ENCODE peak calls at places on chromosomes 16 and 17, in seven cellular contexts. One of them, this sample, is unnamed.

GRCh38 chr16:65845466-65846209 is 520.9 kb upstream of the CDH5 start:
- DNase-seq in KG1: no peak
- DNase-seq in CD4-positive, alpha-beta T cell: no peak
- DNase-seq in posterior vena cava: no peak
- DNase-seq in SIG-M5: no peak
- DNase-seq in GM06990: no peak
- DNase-seq in H7: no peak
- DNase-seq in this sample: no peak

GRCh38 chr17:48510761-48511604 is 19.8 kb downstream of the HOXB1 start:
- DNase-seq in KG1: no peak
- DNase-seq in H7: no peak
- DNase-seq in GM06990: peak
- DNase-seq in CD4-positive, alpha-beta T cell: peak
- DNase-seq in posterior vena cava: no peak
- DNase-seq in SIG-M5: no peak
- DNase-seq in this sample: no peak

GRCh38 chr17:46025510-46025909 is 26.5 kb downstream of the STH start:
- DNase-seq in SIG-M5: no peak
- DNase-seq in GM06990: no peak
- DNase-seq in CD4-positive, alpha-beta T cell: no peak
- DNase-seq in H7: no peak
- DNase-seq in KG1: no peak
- DNase-seq in posterior vena cava: no peak
- DNase-seq in this sample: no peak

GRCh38 chr17:4483012-4483840 is 15.5 kb upstream of the SPNS2 start:
- DNase-seq in CD4-positive, alpha-beta T cell: no peak
- DNase-seq in KG1: no peak
- DNase-seq in posterior vena cava: no peak
- DNase-seq in H7: peak
- DNase-seq in SIG-M5: no peak
- DNase-seq in GM06990: no peak
- DNase-seq in this sample: no peak

GRCh38 chr17:70622382-70623260 is 453.3 kb downstream of the KCNJ2 start:
- DNase-seq in KG1: peak
- DNase-seq in CD4-positive, alpha-beta T cell: no peak
- DNase-seq in posterior vena cava: no peak
- DNase-seq in GM06990: no peak
- DNase-seq in SIG-M5: no peak
- DNase-seq in H7: peak
- DNase-seq in this sample: peak

GRCh38 chr17:30161601-30162000 is 45.0 kb downstream of the NSRP1 start:
- DNase-seq in GM06990: no peak
- DNase-seq in CD4-positive, alpha-beta T cell: no peak
- DNase-seq in posterior vena cava: no peak
- DNase-seq in KG1: no peak
- DNase-seq in SIG-M5: no peak
- DNase-seq in H7: no peak
- DNase-seq in this sample: no peak

GRCh38 chr16:88497561-88498420 is 44.7 kb downstream of the ZFPM1 start:
- DNase-seq in posterior vena cava: no peak
- DNase-seq in KG1: no peak
- DNase-seq in GM06990: no peak
- DNase-seq in CD4-positive, alpha-beta T cell: no peak
- DNase-seq in SIG-M5: no peak
- DNase-seq in H7: no peak
- DNase-seq in this sample: no peak

GRCh38 chr16:10405386-10405939 is 19.6 kb downstream of the ATF7IP2 start:
- DNase-seq in GM06990: no peak
- DNase-seq in SIG-M5: no peak
- DNase-seq in posterior vena cava: no peak
- DNase-seq in KG1: no peak
- DNase-seq in CD4-positive, alpha-beta T cell: no peak
- DNase-seq in H7: no peak
- DNase-seq in this sample: no peak

GRCh38 chr16:77788196-77789084 is at the start of gene VAT1L:
- DNase-seq in posterior vena cava: peak
- DNase-seq in SIG-M5: no peak
- DNase-seq in GM06990: peak
- DNase-seq in KG1: no peak
- DNase-seq in H7: peak
- DNase-seq in CD4-positive, alpha-beta T cell: no peak
- DNase-seq in this sample: peak

GRCh38 chr17:50326831-50327364 is 19.0 kb upstream of the XYLT2 start:
- DNase-seq in CD4-positive, alpha-beta T cell: no peak
- DNase-seq in GM06990: no peak
- DNase-seq in SIG-M5: no peak
- DNase-seq in KG1: no peak
- DNase-seq in H7: no peak
- DNase-seq in posterior vena cava: peak
- DNase-seq in this sample: no peak

GRCh38 chr17:35094902-35095301 is 24.8 kb downstream of the RAD51D start:
- DNase-seq in H7: no peak
- DNase-seq in GM06990: no peak
- DNase-seq in SIG-M5: no peak
- DNase-seq in posterior vena cava: no peak
- DNase-seq in KG1: no peak
- DNase-seq in CD4-positive, alpha-beta T cell: no peak
- DNase-seq in this sample: no peak

GRCh38 chr16:11452746-11453344 is 107.6 kb downstream of the RMI2 start:
- DNase-seq in SIG-M5: no peak
- DNase-seq in CD4-positive, alpha-beta T cell: no peak
- DNase-seq in posterior vena cava: no peak
- DNase-seq in KG1: no peak
- DNase-seq in GM06990: no peak
- DNase-seq in H7: no peak
- DNase-seq in this sample: no peak